ENCODE peak calls at places on chromosomes 6 and 20, in five cellular contexts. H is H1, Y is K562, E is HepG2, F is GM12878. U is an unnamed sample.

GRCh38 chr20:25039697-25040437 is 18.1 kb downstream of the ACSS1 start:
- DNase-seq in F (no peak), E (no peak), H (no peak), Y (no peak), U (no peak)

GRCh38 chr6:14026831-14027539 is 90.6 kb upstream of the CD83 start:
- DNase-seq in E (no peak), Y (no peak), H (no peak), F (no peak), U (no peak)

GRCh38 chr6:162852810-162853577 is 125.2 kb downstream of the PACRG start:
- DNase-seq in Y (no peak), F (no peak), H (no peak), E (no peak), U (peak; percentile 24)

GRCh38 chr6:49556429-49556837 is 6.0 kb downstream of the C6orf141 start:
- DNase-seq in H (no peak), F (no peak), E (peak; percentile 89), Y (peak; percentile 49), U (peak; percentile 11)

GRCh38 chr6:33237731-33238130 is 29.4 kb downstream of the RING1 start:
- DNase-seq in E (no peak), H (no peak), Y (no peak), F (no peak), U (no peak)

GRCh38 chr6:66183982-66184555 is 477.0 kb upstream of the EYS start:
- DNase-seq in E (no peak), Y (no peak), F (no peak), H (no peak), U (no peak)

GRCh38 chr6:159686697-159687096 is 6.3 kb downstream of the SOD2 start:
- DNase-seq in Y (no peak), H (no peak), F (no peak), E (no peak), U (no peak)

GRCh38 chr6:159693894-159694545 is 979 bp upstream of the SOD2 start:
- DNase-seq in Y (peak; percentile 35), H (no peak), F (no peak), E (peak; percentile 73), U (peak; percentile 42)

GRCh38 chr6:12075067-12075563 is 63.0 kb downstream of the HIVEP1 start:
- DNase-seq in E (peak; percentile 9), F (no peak), H (no peak), Y (no peak), U (peak; percentile 10)

GRCh38 chr6:4687989-4688947 is 87.9 kb upstream of the CDYL start:
- DNase-seq in F (no peak), E (no peak), Y (peak; percentile 66), H (no peak), U (no peak)

GRCh38 chr6:24448828-24449525 is 40.4 kb downstream of the GPLD1 start:
- DNase-seq in F (no peak), H (no peak), Y (no peak), E (no peak), U (no peak)

GRCh38 chr6:21678990-21679389 is 85.4 kb downstream of the SOX4 start:
- DNase-seq in F (no peak), E (peak; percentile 43), H (peak; percentile 42), Y (no peak), U (no peak)

GRCh38 chr6:160887616-160888015 is 104.0 kb upstream of the MAP3K4 start:
- DNase-seq in H (no peak), E (no peak), F (no peak), Y (no peak), U (no peak)

GRCh38 chr6:33716379-33716778 is 4.9 kb upstream of the UQCC2 start:
- DNase-seq in F (no peak), Y (no peak), H (no peak), E (no peak), U (no peak)

GRCh38 chr20:16918366-16918765 is 170.2 kb downstream of the OTOR start:
- DNase-seq in F (no peak), Y (no peak), E (no peak), H (no peak), U (no peak)

GRCh38 chr20:17471606-17472187 is 59.5 kb downstream of the BFSP1 start:
- DNase-seq in F (no peak), Y (no peak), E (no peak), H (peak; percentile 41), U (no peak)

GRCh38 chr6:98848539-98849210 is 14.3 kb downstream of the POU3F2 start:
- DNase-seq in Y (no peak), H (no peak), F (no peak), E (no peak), U (no peak)
- H3K4me2 ChIP-seq in Y (no peak overlapping the region), H (peak overlapping the region; percentile 83), F (no peak overlapping the region), E (no peak overlapping the region), U (peak overlapping the region; percentile 98)

DNA sequence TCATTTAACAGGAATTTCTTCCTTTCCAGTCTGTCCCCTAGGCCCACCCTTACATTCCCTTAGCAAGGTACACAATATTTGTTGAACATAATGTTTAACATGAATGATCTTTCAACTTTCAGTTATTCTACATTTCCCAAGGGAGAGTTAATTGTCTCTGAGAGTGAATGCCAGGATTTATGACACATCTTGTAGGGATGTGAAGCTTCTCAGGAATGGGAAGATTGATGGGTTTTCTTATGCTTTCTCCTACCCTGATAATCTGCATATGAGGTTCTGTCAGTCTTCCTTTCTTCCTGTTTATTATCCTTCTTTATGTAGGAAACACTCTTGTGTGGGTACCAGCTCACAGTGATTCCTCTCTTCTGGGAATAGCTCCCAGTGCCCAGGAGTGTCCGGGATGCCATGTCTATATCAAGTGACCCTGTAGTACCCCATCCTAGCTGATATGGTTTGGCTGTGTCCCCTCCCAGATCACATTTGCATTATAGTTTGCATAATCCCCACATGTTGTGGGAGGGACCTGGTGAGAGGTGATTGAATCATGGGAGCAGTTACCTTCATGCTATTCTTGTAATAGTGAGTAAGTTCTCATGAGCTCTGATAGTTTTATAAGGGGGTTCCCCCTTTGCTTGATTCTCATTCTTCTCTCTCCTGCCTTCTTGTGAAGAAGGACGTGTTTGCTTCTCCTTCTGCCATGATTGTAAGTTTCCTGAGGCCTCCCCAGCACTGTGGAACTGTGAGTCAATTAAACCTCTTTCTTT is 7.1 kb upstream of the FYN start:
- DNase-seq in H (no peak), Y (no peak), E (no peak), F (no peak), U (no peak)
- TF ChIP-seq CREB1 in H (no peak), Y (no peak), E (no peak), F (no peak), U (no peak)

GRCh38 chr6:150627154-150627553 is 27.5 kb downstream of the PLEKHG1 start:
- DNase-seq in H (no peak), Y (no peak), E (no peak), F (no peak), U (no peak)
- H3K4me1 ChIP-seq in H (no peaks in the 10 kb centered on the region), Y (no peaks in the 10 kb centered on the region), E (peaks cover 31% of the 10 kb centered on the region), F (peaks cover 26% of the 10 kb centered on the region), U (no peaks in the 10 kb centered on the region)

GRCh38 chr6:106258726-106259125 is 66.8 kb downstream of the ATG5 start:
- DNase-seq in H (no peak), Y (no peak), F (no peak), E (no peak), U (no peak)
- H3K4me2 ChIP-seq in H (no peak overlapping the region), Y (no peak overlapping the region), F (no peak overlapping the region), E (no peak overlapping the region), U (no peak overlapping the region)

U was measured in GM23338.